ENCODE peak calls at places on chromosomes 3 and 15, in ten cellular contexts. K is stimulated activated naive CD4-positive, alpha-beta T cell; P is T-helper 9 cell; L is transverse colon; T is GM04504; G is GOT3; S is AG04450; O is anterior cingulate cortex; Z is Peyer's patch; A is foreskin fibroblast. Q is an unnamed sample.

GRCh38 chr3:44186712-44187111 is 55.0 kb upstream of the TOPAZ1 start:
- DNase-seq in K (no peak), P (no peak), L (no peak), T (no peak), G (no peak), S (no peak), O (no peak), Z (no peak), A (no peak), Q (no peak)

GRCh38 chr3:185931777-185932176 is 6.0 kb downstream of the TRA2B start:
- DNase-seq in K (no peak), P (no peak), L (no peak), T (no peak), G (no peak), S (no peak), O (no peak), Z (no peak), A (no peak), Q (no peak)

GRCh38 chr15:79129235-79129634 is 38.7 kb upstream of the RASGRF1 start:
- DNase-seq in K (no peak), P (no peak), L (no peak), T (no peak), G (no peak), S (no peak), O (no peak), Z (no peak), A (no peak), Q (no peak)

GRCh38 chr15:40847225-40847961 is 3.5 kb downstream of the SPINT1 start:
- DNase-seq in K (no peak), P (no peak), L (peak; percentile 92), T (no peak), G (no peak), S (no peak), O (peak; percentile 16), Z (peak; percentile 92), A (no peak), Q (no peak)

GRCh38 chr3:107845355-107846281 is 245.2 kb downstream of the CD47 start:
- DNase-seq in K (no peak), P (no peak), L (no peak), T (no peak), G (no peak), S (no peak), O (no peak), Z (no peak), A (peak; percentile 38), Q (peak; percentile 11)

GRCh38 chr3:2511356-2511755 is 412.7 kb downstream of the CNTN4 start:
- DNase-seq in K (no peak), P (no peak), L (no peak), T (no peak), G (no peak), S (no peak), O (peak; percentile 57), Z (no peak), A (no peak), Q (no peak)

GRCh38 chr3:54628888-54629368 is 298.9 kb downstream of the LRTM1 start:
- DNase-seq in K (no peak), P (no peak), L (no peak), T (no peak), G (no peak), S (no peak), O (no peak), Z (no peak), A (no peak), Q (no peak)

GRCh38 chr15:74906193-74906449 is 530 bp downstream of the FAM219B start:
- DNase-seq in K (no peak), P (no peak), L (peak; percentile 36), T (no peak), G (no peak), S (no peak), O (no peak), Z (peak; percentile 63), A (no peak), Q (no peak)

GRCh38 chr3:39707314-39707909 is 102.0 kb upstream of the MYRIP start:
- DNase-seq in K (no peak), P (no peak), L (no peak), T (peak; percentile 16), G (no peak), S (no peak), O (no peak), Z (no peak), A (peak; percentile 26), Q (no peak)

GRCh38 chr15:85804481-85805165 is 9.9 kb upstream of the KLHL25 start:
- DNase-seq in K (no peak), P (no peak), L (no peak), T (no peak), G (no peak), S (no peak), O (no peak), Z (peak; percentile 4), A (no peak), Q (no peak)

GRCh38 chr15:45548753-45549520 is 26.4 kb upstream of the SLC30A4 start:
- DNase-seq in K (no peak), P (no peak), L (no peak), T (no peak), G (no peak), S (no peak), O (no peak), Z (no peak), A (no peak), Q (no peak)

GRCh38 chr3:150412599-150413069 is 4.5 kb downstream of the TSC22D2 start:
- DNase-seq in K (no peak), P (no peak), L (no peak), T (no peak), G (no peak), S (peak; percentile 47), O (no peak), Z (no peak), A (peak; percentile 78), Q (peak; percentile 65)

GRCh38 chr3:190785047-190785446 is 77.4 kb downstream of the GMNC start:
- DNase-seq in K (no peak), P (no peak), L (no peak), T (no peak), G (no peak), S (no peak), O (no peak), Z (no peak), A (no peak), Q (no peak)

GRCh38 chr3:72018339-72018984 is 233.5 kb upstream of the PROK2 start:
- DNase-seq in K (no peak), P (no peak), L (no peak), T (no peak), G (no peak), S (no peak), O (no peak), Z (no peak), A (no peak), Q (no peak)

GRCh38 chr3:171282041-171282440 is 178.2 kb downstream of the TNIK start:
- DNase-seq in K (no peak), P (no peak), L (no peak), T (peak; percentile 32), G (no peak), S (no peak), O (no peak), Z (no peak), A (no peak), Q (peak; percentile 22)

GRCh38 chr3:107643038-107643883 is 120.5 kb downstream of the BBX start:
- DNase-seq in K (no peak), P (no peak), L (no peak), T (no peak), G (no peak), S (no peak), O (no peak), Z (no peak), A (no peak), Q (no peak)

GRCh38 chr3:53880396-53881345 is 1.3 kb downstream of the ACTR8 start:
- DNase-seq in K (no peak), P (no peak), L (no peak), T (no peak), G (no peak), S (no peak), O (no peak), Z (no peak), A (no peak), Q (no peak)

GRCh38 chr3:165339753-165340152 is 143.6 kb upstream of the SLITRK3 start:
- DNase-seq in K (no peak), P (no peak), L (no peak), T (no peak), G (no peak), S (no peak), O (no peak), Z (no peak), A (no peak), Q (no peak)

GRCh38 chr3:12679468-12679867 is 15.6 kb upstream of the RAF1 start:
- DNase-seq in K (no peak), P (no peak), L (no peak), T (peak; percentile 82), G (no peak), S (peak; percentile 62), O (no peak), Z (no peak), A (peak; percentile 87), Q (peak; percentile 76)

GRCh38 chr15:74840851-74841760 is 1.9 kb downstream of the ULK3 start:
- DNase-seq in K (no peak), P (no peak), L (no peak), T (no peak), G (no peak), S (no peak), O (no peak), Z (no peak), A (no peak), Q (no peak)

GRCh38 chr3:135944831-135945230 is 20.7 kb upstream of the PPP2R3A start:
- DNase-seq in K (no peak), P (no peak), L (no peak), T (no peak), G (no peak), S (no peak), O (no peak), Z (no peak), A (no peak), Q (peak; percentile 9)

GRCh38 chr15:29784413-29784812 is 37.9 kb downstream of the TJP1 start:
- DNase-seq in K (no peak), P (no peak), L (no peak), T (no peak), G (no peak), S (no peak), O (no peak), Z (no peak), A (no peak), Q (no peak)

GRCh38 chr3:170848294-170848917 is 21.6 kb downstream of the RPL22L1 start:
- DNase-seq in K (no peak), P (no peak), L (no peak), T (no peak), G (no peak), S (no peak), O (no peak), Z (no peak), A (no peak), Q (no peak)

GRCh38 chr15:60464836-60465630 is 13.9 kb downstream of the ICE2 start:
- DNase-seq in K (no peak), P (no peak), L (no peak), T (no peak), G (no peak), S (no peak), O (no peak), Z (no peak), A (no peak), Q (no peak)

GRCh38 chr15:45456212-45457106 is 66.1 kb downstream of the SLC30A4 start:
- DNase-seq in K (no peak), P (peak; percentile 61), L (peak; percentile 71), T (peak; percentile 99), G (peak; percentile 43), S (peak; percentile 99), O (no peak), Z (peak; percentile 84), A (peak; percentile 100), Q (peak; percentile 98)

GRCh38 chr3:115800489-115801080 is 177.3 kb downstream of the GAP43 start:
- DNase-seq in K (no peak), P (no peak), L (no peak), T (no peak), G (no peak), S (no peak), O (no peak), Z (no peak), A (peak; percentile 68), Q (peak; percentile 58)

GRCh38 chr3:11305509-11305908 is 33.3 kb downstream of the ATG7 start:
- DNase-seq in K (no peak), P (no peak), L (no peak), T (no peak), G (no peak), S (no peak), O (no peak), Z (no peak), A (no peak), Q (no peak)

GRCh38 chr3:20060924-20061323 is 20.7 kb downstream of the KAT2B start:
- DNase-seq in K (no peak), P (no peak), L (no peak), T (no peak), G (no peak), S (no peak), O (no peak), Z (no peak), A (peak; percentile 24), Q (no peak)